ENCODE peak calls at places on chromosomes 1 and 21, in nine cellular contexts. E is uterus, G is MCF 10A, L is ascending aorta, P is astrocyte of the spinal cord, Y is WERI-Rb-1, D is transverse colon, A is WTC11, J is endothelial cell. K is an unnamed sample.

GRCh38 chr1:19327301-19327700 is 15.2 kb downstream of the SLC66A1 start:
- DNase-seq in J (no peak), G (no peak), P (no peak), Y (no peak), A (no peak), E (no peak), L (no peak), D (no peak), K (no peak)

GRCh38 chr1:42937141-42937696 is 21.4 kb downstream of the SLC2A1 start:
- DNase-seq in J (no peak), E (no peak), A (no peak), L (no peak), G (peak; percentile 97), Y (no peak), D (peak; percentile 9), P (no peak), K (peak; percentile 40)

GRCh38 chr21:43331962-43332458 is 94.9 kb downstream of the SIK1 start:
- DNase-seq in G (peak; percentile 68), A (no peak), E (no peak), D (no peak), Y (no peak), L (peak; percentile 18), P (peak; percentile 95), J (no peak), K (no peak)

GRCh38 chr1:215279682-215280081 is 197.1 kb downstream of the KCNK2 start:
- DNase-seq in E (no peak), D (no peak), G (no peak), J (no peak), A (no peak), Y (no peak), L (no peak), P (no peak), K (no peak)

GRCh38 chr1:2119886-2120285 is 69.7 kb downstream of the PRKCZ start:
- DNase-seq in J (no peak), D (no peak), E (no peak), Y (no peak), A (no peak), P (no peak), G (no peak), L (no peak), K (peak; percentile 5)

GRCh38 chr21:42236014-42236413 is 17.1 kb downstream of the ABCG1 start:
- DNase-seq in J (no peak), G (no peak), P (no peak), E (no peak), Y (peak; percentile 47), D (no peak), L (no peak), A (no peak), K (no peak)

GRCh38 chr1:170720661-170721060 is 56.7 kb downstream of the PRRX1 start:
- DNase-seq in J (no peak), E (no peak), G (no peak), P (no peak), D (no peak), Y (no peak), L (no peak), A (no peak), K (no peak)

GRCh38 chr1:207873055-207873890 is 37.7 kb downstream of the CD34 start:
- DNase-seq in E (no peak), J (no peak), L (no peak), D (no peak), Y (no peak), G (no peak), A (no peak), P (no peak), K (no peak)

GRCh38 chr1:24727490-24728214 is 17.6 kb upstream of the CLIC4 start:
- DNase-seq in Y (no peak), D (peak; percentile 76), G (no peak), L (peak; percentile 43), A (no peak), E (peak; percentile 80), P (peak; percentile 93), J (no peak), K (no peak)

GRCh38 chr1:31926846-31927660 is 11.1 kb downstream of the PTP4A2 start:
- DNase-seq in P (no peak), D (no peak), A (no peak), J (no peak), E (no peak), G (no peak), Y (no peak), L (no peak), K (no peak)

GRCh38 chr1:163844393-163844948 is 522.7 kb downstream of the NUF2 start:
- DNase-seq in A (no peak), J (no peak), D (no peak), L (no peak), P (no peak), E (peak; percentile 31), Y (peak; percentile 23), G (peak; percentile 14), K (no peak)

GRCh38 chr1:94713472-94714141 is 106.5 kb upstream of the SLC44A3 start:
- DNase-seq in D (peak; percentile 81), G (peak; percentile 98), P (peak; percentile 93), J (no peak), L (peak; percentile 73), Y (peak; percentile 75), A (peak; percentile 83), E (peak; percentile 92), K (no peak)

GRCh38 chr1:176241385-176242015 is 34.4 kb upstream of the COP1 start:
- DNase-seq in P (peak; percentile 55), L (no peak), E (no peak), D (no peak), G (peak; percentile 93), A (no peak), J (no peak), Y (no peak), K (no peak)

GRCh38 chr1:185681034-185681633 is 53.1 kb upstream of the HMCN1 start:
- DNase-seq in P (peak; percentile 28), L (no peak), J (peak; percentile 40), G (peak; percentile 81), D (no peak), Y (peak; percentile 28), E (no peak), A (no peak), K (no peak)

GRCh38 chr1:163928649-163929048 is 606.9 kb downstream of the NUF2 start:
- DNase-seq in P (no peak), J (no peak), Y (no peak), E (no peak), G (no peak), D (no peak), A (no peak), L (no peak), K (no peak)

GRCh38 chr1:95409901-95410300 is 175.9 kb downstream of the RWDD3 start:
- DNase-seq in A (no peak), E (no peak), L (no peak), J (no peak), P (no peak), G (no peak), D (no peak), Y (no peak), K (no peak)

GRCh38 chr1:74964508-74964907 is 169.7 kb upstream of the LHX8 start:
- DNase-seq in G (peak; percentile 43), P (peak; percentile 3), A (no peak), L (no peak), E (no peak), Y (peak; percentile 90), J (no peak), D (no peak), K (no peak)

GRCh38 chr1:224116131-224116530 is 2.2 kb downstream of the FBXO28 start:
- DNase-seq in D (no peak), L (no peak), P (peak; percentile 72), E (no peak), J (no peak), Y (no peak), G (peak; percentile 75), A (no peak), K (no peak)

GRCh38 chr1:219555031-219555667 is 57.8 kb downstream of the ZC3H11B start:
- DNase-seq in L (no peak), G (peak; percentile 79), J (no peak), E (no peak), P (peak; percentile 81), A (peak; percentile 13), D (no peak), Y (no peak), K (no peak)

DNA sequence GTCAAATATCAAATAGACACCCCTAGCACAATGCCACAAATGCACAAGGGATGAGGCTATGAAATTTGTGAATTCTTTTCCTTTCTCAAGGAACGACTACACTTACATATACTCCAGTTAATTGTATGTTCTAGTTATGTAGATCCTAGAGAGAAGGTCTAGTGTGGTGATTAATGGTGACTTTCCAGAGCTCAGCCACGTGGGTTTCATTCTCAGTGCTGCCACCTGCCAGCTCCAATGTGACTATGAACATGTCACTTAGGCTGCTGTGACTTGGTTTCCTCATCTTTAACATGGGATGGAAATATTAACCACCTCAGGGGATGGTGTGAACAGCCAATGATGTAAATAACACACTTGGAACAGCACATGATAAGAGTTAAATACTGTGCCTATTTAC is 138.3 kb downstream of the APP start:
- DNase-seq in L (no peak), P (no peak), G (no peak), E (no peak), D (no peak), Y (no peak), J (no peak), A (no peak), K (no peak)
- TF ChIP-seq CTCF in L (no peak), P (peak; percentile 14), G (no peak), E (no peak), D (no peak), Y (peak; percentile 42), J (no peak), A (no peak), K (peak; percentile 52)

GRCh38 chr21:24727803-24728425 is 879.4 kb downstream of the MRPL39 start:
- DNase-seq in J (no peak), G (no peak), D (no peak), E (no peak), A (no peak), P (no peak), Y (no peak), L (no peak), K (no peak)
- TF ChIP-seq CTCF in J (no peak), G (no peak), D (no peak), E (no peak), A (no peak), P (no peak), Y (no peak), L (no peak), K (no peak)

DNA sequence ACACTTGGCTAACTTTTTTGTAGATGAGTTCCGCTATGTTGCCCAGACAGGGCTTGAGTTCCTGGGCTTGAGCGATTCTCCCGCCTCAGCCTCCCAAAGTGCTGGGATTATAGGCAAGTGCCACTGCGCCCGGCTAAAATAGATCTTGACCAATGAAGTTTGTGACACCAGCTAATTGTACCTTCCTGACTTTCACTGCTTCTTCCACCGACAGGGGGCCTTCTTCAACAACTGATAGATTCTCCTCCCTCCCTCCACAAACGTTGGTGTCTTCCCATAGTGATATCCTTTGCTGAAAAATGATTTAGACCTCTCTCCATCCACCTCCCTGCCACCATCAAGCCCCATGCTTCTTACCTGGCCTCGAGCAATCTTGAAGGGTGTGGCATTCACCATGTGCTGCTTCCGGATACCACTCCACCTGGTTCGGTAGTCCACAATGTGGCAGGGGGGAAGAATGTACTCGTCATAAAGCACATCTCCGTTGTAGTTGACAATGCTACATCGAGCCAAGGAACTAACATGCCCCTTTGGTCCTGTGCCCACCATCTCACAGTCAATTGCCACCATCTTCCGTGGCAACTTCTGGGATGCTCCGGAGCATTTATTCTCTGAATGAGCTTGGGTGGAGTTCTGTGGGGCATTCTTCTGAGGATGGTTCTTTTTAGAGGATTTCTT is 1.6 kb upstream of the METTL25B start:
- DNase-seq in L (no peak), D (peak; percentile 64), E (no peak), P (peak; percentile 60), Y (peak; percentile 89), G (peak; percentile 92), J (peak; percentile 68), A (peak; percentile 66), K (no peak)
- TF ChIP-seq CTCF in L (peak; percentile 15), D (peak; percentile 42), E (peak; percentile 41), P (peak; percentile 67), Y (peak; percentile 88), G (peak; percentile 84), J (no peak), A (peak; percentile 49), K (peak; percentile 78)

GRCh38 chr21:45589686-45590245 is 47.5 kb upstream of the SLC19A1 start:
- DNase-seq in D (no peak), E (peak; percentile 6), P (no peak), A (no peak), L (no peak), G (no peak), Y (peak; percentile 7), J (no peak), K (no peak)
- TF ChIP-seq CTCF in D (no peak), E (no peak), P (no peak), A (no peak), L (no peak), G (no peak), Y (no peak), J (no peak), K (no peak)